ENCODE peak calls at places on chromosomes 11 and 22, in eight cellular contexts. One of them, this sample, is unnamed.

GRCh38 chr22:41361716-41362310 is 19.9 kb upstream of the TEF start:
- DNase-seq in choroid plexus epithelial cell: peak; percentile 49
- DNase-seq in right lobe of liver: no peak
- DNase-seq in Caco-2: no peak
- DNase-seq in mucosa of descending colon: no peak
- DNase-seq in esophagus squamous epithelium: no peak
- DNase-seq in GM12865: no peak
- DNase-seq in BE2C: no peak
- DNase-seq in this sample: no peak

GRCh38 chr11:102564110-102564509 is 33.6 kb upstream of the MMP7 start:
- DNase-seq in choroid plexus epithelial cell: peak; percentile 69
- DNase-seq in right lobe of liver: no peak
- DNase-seq in Caco-2: no peak
- DNase-seq in mucosa of descending colon: no peak
- DNase-seq in esophagus squamous epithelium: no peak
- DNase-seq in GM12865: peak; percentile 65
- DNase-seq in BE2C: no peak
- DNase-seq in this sample: no peak

GRCh38 chr11:26583550-26583949 is 11.5 kb upstream of the MUC15 start:
- DNase-seq in choroid plexus epithelial cell: peak; percentile 94
- DNase-seq in right lobe of liver: no peak
- DNase-seq in Caco-2: no peak
- DNase-seq in mucosa of descending colon: no peak
- DNase-seq in esophagus squamous epithelium: no peak
- DNase-seq in GM12865: no peak
- DNase-seq in BE2C: no peak
- DNase-seq in this sample: no peak

GRCh38 chr11:28483072-28483867 is 375.1 kb downstream of the METTL15 start:
- DNase-seq in choroid plexus epithelial cell: no peak
- DNase-seq in right lobe of liver: no peak
- DNase-seq in Caco-2: no peak
- DNase-seq in mucosa of descending colon: no peak
- DNase-seq in esophagus squamous epithelium: no peak
- DNase-seq in GM12865: no peak
- DNase-seq in BE2C: no peak
- DNase-seq in this sample: no peak

GRCh38 chr22:43126506-43127165 is 16.1 kb downstream of the BIK start:
- DNase-seq in choroid plexus epithelial cell: peak; percentile 83
- DNase-seq in right lobe of liver: no peak
- DNase-seq in Caco-2: peak; percentile 85
- DNase-seq in mucosa of descending colon: peak; percentile 71
- DNase-seq in esophagus squamous epithelium: no peak
- DNase-seq in GM12865: no peak
- DNase-seq in BE2C: no peak
- DNase-seq in this sample: no peak

GRCh38 chr22:40436460-40437431 is 66.4 kb downstream of the SGSM3 start:
- DNase-seq in choroid plexus epithelial cell: peak; percentile 81
- DNase-seq in right lobe of liver: no peak
- DNase-seq in Caco-2: no peak
- DNase-seq in mucosa of descending colon: no peak
- DNase-seq in esophagus squamous epithelium: no peak
- DNase-seq in GM12865: peak; percentile 93
- DNase-seq in BE2C: no peak
- DNase-seq in this sample: no peak

GRCh38 chr22:46602025-46602424 is 18.2 kb upstream of the GRAMD4 start:
- DNase-seq in choroid plexus epithelial cell: no peak
- DNase-seq in right lobe of liver: no peak
- DNase-seq in Caco-2: no peak
- DNase-seq in mucosa of descending colon: no peak
- DNase-seq in esophagus squamous epithelium: no peak
- DNase-seq in GM12865: no peak
- DNase-seq in BE2C: no peak
- DNase-seq in this sample: peak; percentile 82

GRCh38 chr11:117808768-117809167 is 11.8 kb upstream of the DSCAML1 start:
- DNase-seq in choroid plexus epithelial cell: no peak
- DNase-seq in right lobe of liver: no peak
- DNase-seq in Caco-2: no peak
- DNase-seq in mucosa of descending colon: peak; percentile 65
- DNase-seq in esophagus squamous epithelium: no peak
- DNase-seq in GM12865: no peak
- DNase-seq in BE2C: no peak
- DNase-seq in this sample: peak; percentile 65

GRCh38 chr22:49664891-49665290 is 162.8 kb downstream of the BRD1 start:
- DNase-seq in choroid plexus epithelial cell: no peak
- DNase-seq in right lobe of liver: peak; percentile 47
- DNase-seq in Caco-2: no peak
- DNase-seq in mucosa of descending colon: no peak
- DNase-seq in esophagus squamous epithelium: no peak
- DNase-seq in GM12865: no peak
- DNase-seq in BE2C: no peak
- DNase-seq in this sample: no peak

GRCh38 chr22:26573026-26573662 is 16.8 kb downstream of the TPST2 start:
- DNase-seq in choroid plexus epithelial cell: no peak
- DNase-seq in right lobe of liver: no peak
- DNase-seq in Caco-2: no peak
- DNase-seq in mucosa of descending colon: peak; percentile 39
- DNase-seq in esophagus squamous epithelium: no peak
- DNase-seq in GM12865: no peak
- DNase-seq in BE2C: no peak
- DNase-seq in this sample: no peak

GRCh38 chr11:13680501-13681264 is 12.2 kb downstream of the FAR1 start:
- DNase-seq in choroid plexus epithelial cell: peak; percentile 44
- DNase-seq in right lobe of liver: no peak
- DNase-seq in Caco-2: no peak
- DNase-seq in mucosa of descending colon: no peak
- DNase-seq in esophagus squamous epithelium: no peak
- DNase-seq in GM12865: peak; percentile 41
- DNase-seq in BE2C: no peak
- DNase-seq in this sample: no peak

GRCh38 chr11:113778111-113778910 is 1.3 kb upstream of the CLDN25 start:
- DNase-seq in choroid plexus epithelial cell: peak; percentile 5
- DNase-seq in right lobe of liver: peak; percentile 63
- DNase-seq in Caco-2: no peak
- DNase-seq in mucosa of descending colon: no peak
- DNase-seq in esophagus squamous epithelium: no peak
- DNase-seq in GM12865: no peak
- DNase-seq in BE2C: peak; percentile 44
- DNase-seq in this sample: no peak

GRCh38 chr11:55895216-55895615 is 12.1 kb downstream of the TRIM51 start:
- DNase-seq in choroid plexus epithelial cell: no peak
- DNase-seq in right lobe of liver: no peak
- DNase-seq in Caco-2: no peak
- DNase-seq in mucosa of descending colon: no peak
- DNase-seq in esophagus squamous epithelium: no peak
- DNase-seq in GM12865: no peak
- DNase-seq in BE2C: no peak
- DNase-seq in this sample: no peak
- TF ChIP-seq CTCF in choroid plexus epithelial cell: no peak
- TF ChIP-seq CTCF in right lobe of liver: no peak
- TF ChIP-seq CTCF in Caco-2: no peak
- TF ChIP-seq CTCF in mucosa of descending colon: no peak
- TF ChIP-seq CTCF in esophagus squamous epithelium: no peak
- TF ChIP-seq CTCF in GM12865: no peak
- TF ChIP-seq CTCF in BE2C: peak; percentile 21
- TF ChIP-seq CTCF in this sample: no peak

GRCh38 chr11:8833568-8834275 is 77.3 kb upstream of the AKIP1 start:
- DNase-seq in choroid plexus epithelial cell: peak; percentile 71
- DNase-seq in right lobe of liver: no peak
- DNase-seq in Caco-2: no peak
- DNase-seq in mucosa of descending colon: no peak
- DNase-seq in esophagus squamous epithelium: no peak
- DNase-seq in GM12865: peak; percentile 30
- DNase-seq in BE2C: no peak
- DNase-seq in this sample: no peak
- TF ChIP-seq CTCF in choroid plexus epithelial cell: no peak
- TF ChIP-seq CTCF in right lobe of liver: no peak
- TF ChIP-seq CTCF in Caco-2: no peak
- TF ChIP-seq CTCF in mucosa of descending colon: no peak
- TF ChIP-seq CTCF in esophagus squamous epithelium: no peak
- TF ChIP-seq CTCF in GM12865: no peak
- TF ChIP-seq CTCF in BE2C: no peak
- TF ChIP-seq CTCF in this sample: no peak

DNA sequence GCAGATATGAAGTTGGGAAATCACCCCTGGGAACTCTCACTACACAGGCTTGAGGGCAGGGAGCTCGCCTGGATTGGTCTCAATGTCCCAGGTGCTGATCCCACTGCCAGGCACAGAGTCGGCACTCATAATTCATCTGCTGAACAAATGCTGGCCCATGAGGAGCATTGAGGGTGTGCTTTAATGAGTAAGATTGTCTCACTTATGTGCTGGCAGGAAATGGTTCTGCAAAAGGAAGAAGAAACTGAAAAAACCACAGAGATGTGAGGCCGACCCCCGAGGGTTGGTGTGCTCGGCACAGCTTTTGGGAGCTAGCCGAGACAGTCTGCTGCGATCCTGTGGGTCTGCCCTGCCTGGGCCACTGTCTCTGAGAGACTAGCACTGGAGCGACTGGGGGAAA is 9.4 kb downstream of the PLAAT2 start:
- DNase-seq in choroid plexus epithelial cell: peak; percentile 50
- DNase-seq in right lobe of liver: no peak
- DNase-seq in Caco-2: no peak
- DNase-seq in mucosa of descending colon: no peak
- DNase-seq in esophagus squamous epithelium: no peak
- DNase-seq in GM12865: peak; percentile 87
- DNase-seq in BE2C: no peak
- DNase-seq in this sample: no peak
- TF ChIP-seq CTCF in choroid plexus epithelial cell: no peak
- TF ChIP-seq CTCF in right lobe of liver: no peak
- TF ChIP-seq CTCF in Caco-2: no peak
- TF ChIP-seq CTCF in mucosa of descending colon: no peak
- TF ChIP-seq CTCF in esophagus squamous epithelium: no peak
- TF ChIP-seq CTCF in GM12865: no peak
- TF ChIP-seq CTCF in BE2C: no peak
- TF ChIP-seq CTCF in this sample: no peak

DNA sequence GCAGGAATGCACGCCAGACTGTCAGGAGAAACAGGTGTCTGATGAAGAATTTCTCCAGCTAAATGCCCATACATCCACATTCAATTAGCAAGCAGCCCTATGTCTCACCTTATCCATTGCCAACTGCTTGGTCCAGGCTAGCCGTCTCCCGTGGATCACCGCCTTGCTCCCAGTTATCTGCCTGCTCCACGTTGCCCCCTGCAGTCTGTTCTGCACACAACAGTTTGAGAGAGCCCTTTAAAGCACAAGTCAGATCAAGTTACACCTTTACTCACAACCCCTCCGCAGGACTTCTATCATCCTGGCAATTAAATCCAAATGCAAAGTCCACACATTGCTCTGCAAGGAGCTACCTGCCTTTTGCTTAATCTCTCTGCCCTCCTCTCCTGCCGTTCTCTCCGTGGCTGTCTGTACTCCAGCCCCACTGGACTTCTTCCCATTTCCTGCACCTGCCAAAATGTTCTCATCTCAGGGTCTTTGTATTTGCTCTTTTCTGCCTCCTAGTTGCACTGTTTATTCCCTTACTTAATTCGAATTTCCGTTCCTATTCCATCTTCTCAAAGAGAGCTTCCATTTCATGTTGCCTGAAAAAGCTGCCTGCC is 185.3 kb upstream of the LARGE1 start:
- DNase-seq in choroid plexus epithelial cell: no peak
- DNase-seq in right lobe of liver: peak; percentile 70
- DNase-seq in Caco-2: no peak
- DNase-seq in mucosa of descending colon: peak; percentile 71
- DNase-seq in esophagus squamous epithelium: no peak
- DNase-seq in GM12865: peak; percentile 46
- DNase-seq in BE2C: peak; percentile 18
- DNase-seq in this sample: no peak
- TF ChIP-seq CTCF in choroid plexus epithelial cell: no peak
- TF ChIP-seq CTCF in right lobe of liver: peak; percentile 74
- TF ChIP-seq CTCF in Caco-2: peak; percentile 29
- TF ChIP-seq CTCF in mucosa of descending colon: peak; percentile 26
- TF ChIP-seq CTCF in esophagus squamous epithelium: no peak
- TF ChIP-seq CTCF in GM12865: peak; percentile 73
- TF ChIP-seq CTCF in BE2C: peak; percentile 34
- TF ChIP-seq CTCF in this sample: peak; percentile 74

DNA sequence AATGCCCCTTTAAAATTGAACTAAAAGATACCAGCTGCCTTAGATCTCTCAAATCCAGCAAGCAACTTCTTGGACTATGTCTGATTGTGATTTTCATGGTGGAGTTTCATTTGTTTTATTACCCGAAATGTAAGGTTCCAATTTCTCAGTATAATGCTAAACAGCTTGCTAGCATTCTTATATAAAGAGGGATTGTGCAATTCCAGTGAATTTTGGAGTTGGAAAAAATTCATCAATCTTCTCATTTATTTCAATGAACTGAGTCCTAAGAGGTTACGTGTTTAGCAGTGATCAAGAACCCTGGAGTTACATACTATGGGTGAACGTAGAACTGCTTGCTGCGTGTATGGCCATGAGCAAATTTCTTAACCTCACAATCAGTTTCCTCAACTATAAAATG is 5.5 kb downstream of the ETS1 start:
- DNase-seq in choroid plexus epithelial cell: no peak
- DNase-seq in right lobe of liver: no peak
- DNase-seq in Caco-2: no peak
- DNase-seq in mucosa of descending colon: no peak
- DNase-seq in esophagus squamous epithelium: no peak
- DNase-seq in GM12865: no peak
- DNase-seq in BE2C: no peak
- DNase-seq in this sample: no peak
- TF ChIP-seq CTCF in choroid plexus epithelial cell: no peak
- TF ChIP-seq CTCF in right lobe of liver: no peak
- TF ChIP-seq CTCF in Caco-2: no peak
- TF ChIP-seq CTCF in mucosa of descending colon: no peak
- TF ChIP-seq CTCF in esophagus squamous epithelium: no peak
- TF ChIP-seq CTCF in GM12865: no peak
- TF ChIP-seq CTCF in BE2C: no peak
- TF ChIP-seq CTCF in this sample: no peak

DNA sequence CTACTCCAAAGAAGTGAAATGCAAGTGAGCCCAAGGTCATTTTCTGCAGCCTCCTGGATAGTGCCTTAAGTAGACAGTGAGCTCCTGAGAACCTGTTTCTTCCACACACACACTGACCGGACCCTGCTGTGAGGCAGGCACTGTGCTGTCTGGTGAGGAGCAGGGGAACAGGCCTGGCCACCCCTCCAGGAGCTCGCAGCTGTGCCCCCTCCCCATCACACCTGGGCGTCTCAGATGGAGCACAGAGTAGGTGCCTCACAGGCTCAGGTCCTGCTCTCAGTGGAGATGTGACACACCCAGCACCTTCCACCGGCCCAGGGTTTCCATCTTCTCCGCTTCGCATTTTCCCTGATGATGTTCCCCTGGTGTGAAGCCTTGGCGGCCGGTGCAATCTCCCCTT is 174.9 kb downstream of the ST3GAL4 start:
- DNase-seq in choroid plexus epithelial cell: no peak
- DNase-seq in right lobe of liver: no peak
- DNase-seq in Caco-2: no peak
- DNase-seq in mucosa of descending colon: no peak
- DNase-seq in esophagus squamous epithelium: no peak
- DNase-seq in GM12865: no peak
- DNase-seq in BE2C: no peak
- DNase-seq in this sample: peak; percentile 76
- TF ChIP-seq CTCF in choroid plexus epithelial cell: no peak
- TF ChIP-seq CTCF in right lobe of liver: no peak
- TF ChIP-seq CTCF in Caco-2: no peak
- TF ChIP-seq CTCF in mucosa of descending colon: no peak
- TF ChIP-seq CTCF in esophagus squamous epithelium: no peak
- TF ChIP-seq CTCF in GM12865: no peak
- TF ChIP-seq CTCF in BE2C: no peak
- TF ChIP-seq CTCF in this sample: no peak

This sample was measured in chondrocyte.